ENCODE peak calls at places on chromosomes 1 and 21, in nine cellular contexts. One of them, this sample, is unnamed.

GRCh38 chr1:33364578-33364945 is 43.7 kb upstream of the A3GALT2 start:
- DNase-seq in SJSA1: no peak
- DNase-seq in adrenal gland: no peak
- DNase-seq in psoas muscle: no peak
- DNase-seq in IMR-90: no peak
- DNase-seq in CD8-positive, alpha-beta T cell: no peak
- DNase-seq in mammary epithelial cell: no peak
- DNase-seq in HAP-1: peak; percentile 62
- DNase-seq in WERI-Rb-1: peak; percentile 38
- DNase-seq in this sample: no peak

GRCh38 chr1:117235863-117236465 is 25.2 kb upstream of the VTCN1 start:
- DNase-seq in WERI-Rb-1: no peak
- DNase-seq in SJSA1: no peak
- DNase-seq in CD8-positive, alpha-beta T cell: no peak
- DNase-seq in psoas muscle: no peak
- DNase-seq in HAP-1: no peak
- DNase-seq in IMR-90: no peak
- DNase-seq in adrenal gland: no peak
- DNase-seq in mammary epithelial cell: no peak
- DNase-seq in this sample: peak; percentile 90

GRCh38 chr1:89087241-89087640 is 22.2 kb upstream of the GBP1 start:
- DNase-seq in SJSA1: no peak
- DNase-seq in IMR-90: no peak
- DNase-seq in WERI-Rb-1: no peak
- DNase-seq in HAP-1: no peak
- DNase-seq in CD8-positive, alpha-beta T cell: no peak
- DNase-seq in psoas muscle: no peak
- DNase-seq in mammary epithelial cell: no peak
- DNase-seq in adrenal gland: no peak
- DNase-seq in this sample: no peak

GRCh38 chr1:86197206-86197855 is 40.8 kb upstream of the COL24A1 start:
- DNase-seq in adrenal gland: no peak
- DNase-seq in IMR-90: no peak
- DNase-seq in mammary epithelial cell: no peak
- DNase-seq in SJSA1: no peak
- DNase-seq in HAP-1: no peak
- DNase-seq in WERI-Rb-1: no peak
- DNase-seq in CD8-positive, alpha-beta T cell: no peak
- DNase-seq in psoas muscle: no peak
- DNase-seq in this sample: no peak

GRCh38 chr1:1208713-1209433 is 2.5 kb upstream of the TNFRSF18 start:
- DNase-seq in WERI-Rb-1: no peak
- DNase-seq in CD8-positive, alpha-beta T cell: no peak
- DNase-seq in IMR-90: peak; percentile 30
- DNase-seq in adrenal gland: peak; percentile 2
- DNase-seq in HAP-1: no peak
- DNase-seq in mammary epithelial cell: no peak
- DNase-seq in psoas muscle: peak; percentile 16
- DNase-seq in SJSA1: no peak
- DNase-seq in this sample: no peak

GRCh38 chr1:157000686-157001085 is 44.9 kb downstream of the ARHGEF11 start:
- DNase-seq in HAP-1: no peak
- DNase-seq in adrenal gland: no peak
- DNase-seq in WERI-Rb-1: no peak
- DNase-seq in CD8-positive, alpha-beta T cell: no peak
- DNase-seq in psoas muscle: no peak
- DNase-seq in IMR-90: peak; percentile 32
- DNase-seq in SJSA1: no peak
- DNase-seq in mammary epithelial cell: peak; percentile 37
- DNase-seq in this sample: peak; percentile 36

GRCh38 chr1:54565113-54565501 is 17.1 kb downstream of the ACOT11 start:
- DNase-seq in HAP-1: no peak
- DNase-seq in WERI-Rb-1: no peak
- DNase-seq in IMR-90: no peak
- DNase-seq in adrenal gland: no peak
- DNase-seq in SJSA1: no peak
- DNase-seq in CD8-positive, alpha-beta T cell: no peak
- DNase-seq in psoas muscle: no peak
- DNase-seq in mammary epithelial cell: no peak
- DNase-seq in this sample: no peak

GRCh38 chr1:120179420-120180348 is 3.4 kb upstream of the SEC22B start:
- DNase-seq in WERI-Rb-1: peak; percentile 48
- DNase-seq in CD8-positive, alpha-beta T cell: no peak
- DNase-seq in SJSA1: peak; percentile 73
- DNase-seq in adrenal gland: peak; percentile 26
- DNase-seq in psoas muscle: no peak
- DNase-seq in mammary epithelial cell: peak; percentile 24
- DNase-seq in HAP-1: peak; percentile 66
- DNase-seq in IMR-90: peak; percentile 90
- DNase-seq in this sample: peak; percentile 17

GRCh38 chr21:26280715-26281310 is 110.2 kb upstream of the APP start:
- DNase-seq in IMR-90: no peak
- DNase-seq in HAP-1: no peak
- DNase-seq in SJSA1: no peak
- DNase-seq in mammary epithelial cell: no peak
- DNase-seq in WERI-Rb-1: peak; percentile 42
- DNase-seq in CD8-positive, alpha-beta T cell: no peak
- DNase-seq in adrenal gland: no peak
- DNase-seq in psoas muscle: no peak
- DNase-seq in this sample: no peak

GRCh38 chr21:41289431-41289830 is 27.2 kb upstream of the FAM3B start:
- DNase-seq in adrenal gland: no peak
- DNase-seq in IMR-90: peak; percentile 4
- DNase-seq in HAP-1: no peak
- DNase-seq in psoas muscle: no peak
- DNase-seq in WERI-Rb-1: no peak
- DNase-seq in SJSA1: no peak
- DNase-seq in CD8-positive, alpha-beta T cell: no peak
- DNase-seq in mammary epithelial cell: no peak
- DNase-seq in this sample: peak; percentile 25

GRCh38 chr1:37537378-37537777 is 16.7 kb downstream of the SNIP1 start:
- DNase-seq in psoas muscle: no peak
- DNase-seq in HAP-1: no peak
- DNase-seq in IMR-90: peak; percentile 83
- DNase-seq in adrenal gland: no peak
- DNase-seq in CD8-positive, alpha-beta T cell: no peak
- DNase-seq in mammary epithelial cell: peak; percentile 84
- DNase-seq in WERI-Rb-1: no peak
- DNase-seq in SJSA1: no peak
- DNase-seq in this sample: no peak

GRCh38 chr1:170704256-170704655 is 40.3 kb downstream of the PRRX1 start:
- DNase-seq in IMR-90: peak; percentile 56
- DNase-seq in HAP-1: no peak
- DNase-seq in adrenal gland: no peak
- DNase-seq in WERI-Rb-1: no peak
- DNase-seq in SJSA1: no peak
- DNase-seq in psoas muscle: no peak
- DNase-seq in CD8-positive, alpha-beta T cell: no peak
- DNase-seq in mammary epithelial cell: no peak
- DNase-seq in this sample: no peak

GRCh38 chr21:38913120-38913975 is 107.6 kb downstream of the ETS2 start:
- DNase-seq in adrenal gland: peak; percentile 68
- DNase-seq in CD8-positive, alpha-beta T cell: no peak
- DNase-seq in HAP-1: peak; percentile 18
- DNase-seq in mammary epithelial cell: peak; percentile 87
- DNase-seq in psoas muscle: peak; percentile 83
- DNase-seq in WERI-Rb-1: no peak
- DNase-seq in IMR-90: peak; percentile 69
- DNase-seq in SJSA1: peak; percentile 68
- DNase-seq in this sample: peak; percentile 96

GRCh38 chr21:41993744-41994143 is 16.4 kb downstream of the ZBTB21 start:
- DNase-seq in psoas muscle: no peak
- DNase-seq in CD8-positive, alpha-beta T cell: no peak
- DNase-seq in mammary epithelial cell: no peak
- DNase-seq in IMR-90: peak; percentile 93
- DNase-seq in HAP-1: no peak
- DNase-seq in SJSA1: no peak
- DNase-seq in WERI-Rb-1: no peak
- DNase-seq in adrenal gland: no peak
- DNase-seq in this sample: no peak

GRCh38 chr1:24357011-24357410 is 37.9 kb downstream of the GRHL3 start:
- DNase-seq in psoas muscle: no peak
- DNase-seq in WERI-Rb-1: no peak
- DNase-seq in IMR-90: no peak
- DNase-seq in mammary epithelial cell: no peak
- DNase-seq in SJSA1: no peak
- DNase-seq in adrenal gland: no peak
- DNase-seq in HAP-1: no peak
- DNase-seq in CD8-positive, alpha-beta T cell: no peak
- DNase-seq in this sample: no peak

GRCh38 chr1:10519016-10519417 is 44.3 kb downstream of the PEX14 start:
- DNase-seq in CD8-positive, alpha-beta T cell: no peak
- DNase-seq in HAP-1: no peak
- DNase-seq in SJSA1: no peak
- DNase-seq in WERI-Rb-1: peak; percentile 12
- DNase-seq in mammary epithelial cell: no peak
- DNase-seq in IMR-90: no peak
- DNase-seq in psoas muscle: no peak
- DNase-seq in adrenal gland: no peak
- DNase-seq in this sample: peak; percentile 86

GRCh38 chr21:42225571-42226155 is 6.7 kb downstream of the ABCG1 start:
- DNase-seq in HAP-1: no peak
- DNase-seq in CD8-positive, alpha-beta T cell: no peak
- DNase-seq in IMR-90: no peak
- DNase-seq in mammary epithelial cell: no peak
- DNase-seq in psoas muscle: no peak
- DNase-seq in WERI-Rb-1: no peak
- DNase-seq in adrenal gland: no peak
- DNase-seq in SJSA1: no peak
- DNase-seq in this sample: no peak

GRCh38 chr1:189192741-189193140 is 1284.9 kb downstream of the BRINP3 start:
- DNase-seq in IMR-90: no peak
- DNase-seq in adrenal gland: no peak
- DNase-seq in CD8-positive, alpha-beta T cell: no peak
- DNase-seq in WERI-Rb-1: no peak
- DNase-seq in SJSA1: no peak
- DNase-seq in psoas muscle: no peak
- DNase-seq in mammary epithelial cell: no peak
- DNase-seq in HAP-1: no peak
- DNase-seq in this sample: no peak

GRCh38 chr1:155218854-155219591 is 10.5 kb downstream of the MTX1 start:
- DNase-seq in psoas muscle: no peak
- DNase-seq in adrenal gland: no peak
- DNase-seq in IMR-90: peak; percentile 69
- DNase-seq in WERI-Rb-1: peak; percentile 79
- DNase-seq in SJSA1: no peak
- DNase-seq in CD8-positive, alpha-beta T cell: no peak
- DNase-seq in mammary epithelial cell: peak; percentile 43
- DNase-seq in HAP-1: peak; percentile 61
- DNase-seq in this sample: peak; percentile 53

GRCh38 chr1:47840791-47841190 is 156.4 kb downstream of the TRABD2B start:
- DNase-seq in CD8-positive, alpha-beta T cell: no peak
- DNase-seq in adrenal gland: no peak
- DNase-seq in WERI-Rb-1: no peak
- DNase-seq in HAP-1: no peak
- DNase-seq in SJSA1: no peak
- DNase-seq in psoas muscle: no peak
- DNase-seq in IMR-90: no peak
- DNase-seq in mammary epithelial cell: no peak
- DNase-seq in this sample: no peak

GRCh38 chr21:43193651-43194302 is 25.0 kb downstream of the CRYAA start:
- DNase-seq in SJSA1: peak; percentile 40
- DNase-seq in HAP-1: no peak
- DNase-seq in WERI-Rb-1: peak; percentile 6
- DNase-seq in psoas muscle: peak; percentile 54
- DNase-seq in IMR-90: peak; percentile 89
- DNase-seq in mammary epithelial cell: peak; percentile 96
- DNase-seq in CD8-positive, alpha-beta T cell: peak; percentile 36
- DNase-seq in adrenal gland: peak; percentile 26
- DNase-seq in this sample: no peak

GRCh38 chr1:3060601-3061551 is 8.1 kb upstream of the PRDM16 start:
- DNase-seq in IMR-90: no peak
- DNase-seq in psoas muscle: no peak
- DNase-seq in mammary epithelial cell: peak; percentile 16
- DNase-seq in CD8-positive, alpha-beta T cell: no peak
- DNase-seq in adrenal gland: no peak
- DNase-seq in SJSA1: no peak
- DNase-seq in WERI-Rb-1: peak; percentile 7
- DNase-seq in HAP-1: no peak
- DNase-seq in this sample: no peak

GRCh38 chr1:115300087-115300856 is 37.8 kb downstream of the NGF start:
- DNase-seq in CD8-positive, alpha-beta T cell: no peak
- DNase-seq in WERI-Rb-1: peak; percentile 47
- DNase-seq in adrenal gland: no peak
- DNase-seq in SJSA1: no peak
- DNase-seq in psoas muscle: no peak
- DNase-seq in mammary epithelial cell: peak; percentile 85
- DNase-seq in HAP-1: no peak
- DNase-seq in IMR-90: peak; percentile 32
- DNase-seq in this sample: no peak

GRCh38 chr1:201260236-201260591 is 23.1 kb upstream of the PKP1 start:
- DNase-seq in mammary epithelial cell: no peak
- DNase-seq in IMR-90: no peak
- DNase-seq in HAP-1: no peak
- DNase-seq in adrenal gland: no peak
- DNase-seq in psoas muscle: no peak
- DNase-seq in CD8-positive, alpha-beta T cell: no peak
- DNase-seq in SJSA1: peak; percentile 37
- DNase-seq in WERI-Rb-1: peak; percentile 9
- DNase-seq in this sample: no peak
- H3K4me3 ChIP-seq in mammary epithelial cell: peak overlapping the region; percentile 25
- H3K4me3 ChIP-seq in IMR-90: no peak overlapping the region
- H3K4me3 ChIP-seq in HAP-1: no peak overlapping the region
- H3K4me3 ChIP-seq in adrenal gland: no peak overlapping the region
- H3K4me3 ChIP-seq in psoas muscle: no peak overlapping the region
- H3K4me3 ChIP-seq in CD8-positive, alpha-beta T cell: no peak overlapping the region
- H3K4me3 ChIP-seq in SJSA1: no peak overlapping the region
- H3K4me3 ChIP-seq in WERI-Rb-1: no peak overlapping the region
- H3K4me3 ChIP-seq in this sample: no peak overlapping the region

GRCh38 chr1:207963429-207964194 is 52.7 kb upstream of the CD34 start:
- DNase-seq in SJSA1: peak; percentile 87
- DNase-seq in WERI-Rb-1: peak; percentile 97
- DNase-seq in psoas muscle: peak; percentile 92
- DNase-seq in CD8-positive, alpha-beta T cell: peak; percentile 93
- DNase-seq in adrenal gland: peak; percentile 90
- DNase-seq in HAP-1: peak; percentile 88
- DNase-seq in IMR-90: peak; percentile 75
- DNase-seq in mammary epithelial cell: peak; percentile 75
- DNase-seq in this sample: peak; percentile 94
- H3K27me3 ChIP-seq in SJSA1: no peaks in the 10 kb centered on the region
- H3K27me3 ChIP-seq in WERI-Rb-1: no peaks in the 10 kb centered on the region
- H3K27me3 ChIP-seq in psoas muscle: no peaks in the 10 kb centered on the region
- H3K27me3 ChIP-seq in CD8-positive, alpha-beta T cell: peaks cover 4% of the 10 kb centered on the region
- H3K27me3 ChIP-seq in adrenal gland: no peaks in the 10 kb centered on the region
- H3K27me3 ChIP-seq in HAP-1: no peaks in the 10 kb centered on the region
- H3K27me3 ChIP-seq in IMR-90: peaks cover 3% of the 10 kb centered on the region
- H3K27me3 ChIP-seq in mammary epithelial cell: peaks cover 3% of the 10 kb centered on the region
- H3K27me3 ChIP-seq in this sample: no peaks in the 10 kb centered on the region

GRCh38 chr1:26794391-26794790 is 6.6 kb downstream of the PIGV start:
- DNase-seq in HAP-1: no peak
- DNase-seq in psoas muscle: no peak
- DNase-seq in WERI-Rb-1: no peak
- DNase-seq in mammary epithelial cell: no peak
- DNase-seq in SJSA1: no peak
- DNase-seq in adrenal gland: no peak
- DNase-seq in CD8-positive, alpha-beta T cell: no peak
- DNase-seq in IMR-90: no peak
- DNase-seq in this sample: no peak
- H3K4me3 ChIP-seq in HAP-1: no peak overlapping the region
- H3K4me3 ChIP-seq in psoas muscle: no peak overlapping the region
- H3K4me3 ChIP-seq in WERI-Rb-1: no peak overlapping the region
- H3K4me3 ChIP-seq in mammary epithelial cell: no peak overlapping the region
- H3K4me3 ChIP-seq in SJSA1: no peak overlapping the region
- H3K4me3 ChIP-seq in adrenal gland: no peak overlapping the region
- H3K4me3 ChIP-seq in CD8-positive, alpha-beta T cell: no peak overlapping the region
- H3K4me3 ChIP-seq in IMR-90: no peak overlapping the region
- H3K4me3 ChIP-seq in this sample: no peak overlapping the region

GRCh38 chr1:110612060-110612745 is 6.0 kb upstream of the KCNA2 start:
- DNase-seq in mammary epithelial cell: no peak
- DNase-seq in psoas muscle: no peak
- DNase-seq in CD8-positive, alpha-beta T cell: peak; percentile 23
- DNase-seq in IMR-90: no peak
- DNase-seq in HAP-1: no peak
- DNase-seq in SJSA1: no peak
- DNase-seq in adrenal gland: no peak
- DNase-seq in WERI-Rb-1: no peak
- DNase-seq in this sample: no peak
- H3K27me3 ChIP-seq in mammary epithelial cell: peaks cover 25% of the 10 kb centered on the region
- H3K27me3 ChIP-seq in psoas muscle: peaks cover 9% of the 10 kb centered on the region
- H3K27me3 ChIP-seq in CD8-positive, alpha-beta T cell: peaks cover 12% of the 10 kb centered on the region
- H3K27me3 ChIP-seq in IMR-90: peaks cover 50% of the 10 kb centered on the region
- H3K27me3 ChIP-seq in HAP-1: peaks cover 28% of the 10 kb centered on the region
- H3K27me3 ChIP-seq in SJSA1: peaks cover 40% of the 10 kb centered on the region
- H3K27me3 ChIP-seq in adrenal gland: peaks cover 44% of the 10 kb centered on the region
- H3K27me3 ChIP-seq in WERI-Rb-1: peaks cover 10% of the 10 kb centered on the region
- H3K27me3 ChIP-seq in this sample: no peaks in the 10 kb centered on the region